ENCODE peak calls at places on chromosomes 3 and 15, in six cellular contexts. D, S, C, R, V and M are unnamed samples.

GRCh38 chr3:159796744-159797143 is 191.9 kb upstream of the IL12A start:
- DNase-seq in R (no peak), S (no peak), C (peak), D (no peak), V (no peak), M (no peak)

GRCh38 chr3:172111163-172111562 is 71.8 kb downstream of the FNDC3B start:
- DNase-seq in S (no peak), C (no peak), V (no peak), D (no peak), R (no peak), M (no peak)

GRCh38 chr3:126621627-126622345 is 33.1 kb downstream of the TXNRD3 start:
- DNase-seq in D (no peak), R (no peak), V (no peak), C (no peak), S (no peak), M (no peak)

GRCh38 chr15:76973362-76973743 is 21.6 kb upstream of the PSTPIP1 start:
- DNase-seq in R (no peak), D (no peak), V (peak), C (peak), S (peak), M (no peak)

GRCh38 chr3:22496641-22497040 is 706.5 kb upstream of the UBE2E2 start:
- DNase-seq in S (no peak), V (no peak), C (no peak), R (no peak), D (no peak), M (no peak)

GRCh38 chr15:85706779-85707518 is 87.8 kb downstream of the KLHL25 start:
- DNase-seq in C (peak), R (no peak), V (no peak), S (no peak), D (no peak), M (no peak)

GRCh38 chr3:41893977-41894376 is 67.9 kb downstream of the ULK4 start:
- DNase-seq in V (no peak), C (peak), D (no peak), S (no peak), R (no peak), M (no peak)

GRCh38 chr3:123338620-123339061 is 110.2 kb downstream of the ADCY5 start:
- DNase-seq in D (no peak), V (no peak), S (no peak), R (no peak), C (no peak), M (no peak)

GRCh38 chr3:128518587-128519490 is 25.8 kb upstream of the GATA2 start:
- DNase-seq in S (no peak), C (no peak), V (no peak), D (no peak), R (no peak), M (no peak)

GRCh38 chr3:162647321-162647720 is 1150.7 kb downstream of the OTOL1 start:
- DNase-seq in R (no peak), D (no peak), V (no peak), C (no peak), S (no peak), M (no peak)

GRCh38 chr3:124063168-124063909 is 71.4 kb upstream of the ROPN1 start:
- DNase-seq in V (peak), C (peak), S (no peak), R (no peak), D (no peak), M (no peak)

GRCh38 chr3:113698891-113699465 is 2.5 kb upstream of the USF3 start:
- DNase-seq in S (no peak), D (no peak), V (no peak), R (no peak), C (no peak), M (no peak)

GRCh38 chr3:117019082-117019713 is 309.6 kb downstream of the TUSC7 start:
- DNase-seq in D (peak), C (peak), V (peak), R (peak), S (peak), M (peak)

GRCh38 chr3:157201648-157202278 is 41.8 kb upstream of the CCNL1 start:
- DNase-seq in C (peak), V (no peak), D (peak), R (no peak), S (no peak), M (peak)

GRCh38 chr3:185070491-185071335 is 82.1 kb downstream of the C3orf70 start:
- DNase-seq in D (no peak), C (peak), V (peak), R (no peak), S (peak), M (no peak)

GRCh38 chr3:923161-923910 is 169.5 kb upstream of the CNTN6 start:
- DNase-seq in D (no peak), R (no peak), S (no peak), V (no peak), C (no peak), M (no peak)

GRCh38 chr15:40339621-40339945 is 1.2 kb downstream of the CCDC9B start:
- DNase-seq in C (no peak), V (no peak), D (no peak), S (no peak), R (no peak), M (no peak)

GRCh38 chr15:99442268-99442897 is 123.4 kb upstream of the MEF2A start:
- DNase-seq in V (no peak), R (no peak), S (no peak), D (no peak), C (peak), M (no peak)

GRCh38 chr3:40843851-40844548 is 319.2 kb downstream of the ZNF621 start:
- DNase-seq in C (peak), D (no peak), R (no peak), S (no peak), V (peak), M (no peak)

GRCh38 chr3:127425505-127426443 is 137.9 kb upstream of the PRR20G start:
- DNase-seq in D (no peak), V (no peak), R (no peak), C (no peak), S (no peak), M (no peak)

GRCh38 chr15:55290361-55291057 is 896 bp upstream of the RAB27A start:
- DNase-seq in S (peak), D (peak), V (peak), C (peak), R (peak), M (peak)

GRCh38 chr3:162400697-162401096 is 904.1 kb downstream of the OTOL1 start:
- DNase-seq in D (no peak), V (no peak), S (no peak), C (no peak), R (no peak), M (no peak)

GRCh38 chr15:41934843-41935242 is 37.5 kb downstream of the EHD4 start:
- DNase-seq in C (peak), D (no peak), V (no peak), R (no peak), S (no peak), M (no peak)

GRCh38 chr3:63030666-63031065 is 155.4 kb upstream of the CADPS start:
- DNase-seq in V (no peak), S (no peak), C (no peak), R (peak), D (no peak), M (no peak)

GRCh38 chr15:63110428-63111026 is 11.1 kb upstream of the LACTB start:
- DNase-seq in R (no peak), D (no peak), S (no peak), V (no peak), C (no peak), M (no peak)

GRCh38 chr3:184241447-184242296 is 7.1 kb downstream of the ALG3 start:
- DNase-seq in C (peak), V (peak), R (no peak), D (no peak), S (no peak), M (no peak)

GRCh38 chr15:70833897-70834765 is 19.8 kb downstream of the LARP6 start:
- DNase-seq in V (no peak), R (no peak), D (peak), C (peak), S (peak), M (no peak)

GRCh38 chr3:25424238-25425013 is 3.6 kb upstream of the RARB start:
- DNase-seq in V (no peak), S (no peak), D (no peak), R (no peak), C (no peak), M (no peak)

GRCh38 chr15:69554321-69554961 is 101.8 kb downstream of the RPLP1 start:
- DNase-seq in S (no peak), D (peak), C (no peak), V (no peak), R (no peak), M (peak)

GRCh38 chr3:72245183-72245811 is 460.3 kb upstream of the PROK2 start:
- DNase-seq in D (no peak), V (peak), R (no peak), C (peak), S (no peak), M (no peak)

GRCh38 chr3:130700541-130700940 is 46.1 kb downstream of the PIK3R4 start:
- DNase-seq in D (no peak), V (no peak), C (peak), S (no peak), R (no peak), M (no peak)

GRCh38 chr15:40110866-40111550 is 2.3 kb upstream of the BMF start:
- DNase-seq in D (no peak), V (no peak), C (no peak), S (no peak), R (no peak), M (no peak)

GRCh38 chr3:88168171-88168570 is 18.4 kb downstream of the C3orf38 start:
- DNase-seq in D (no peak), S (no peak), V (no peak), C (no peak), R (no peak), M (no peak)